ENCODE peak calls at places on chromosomes 16 and 17, in four cellular contexts. One of them, this sample, is unnamed.

GRCh38 chr16:12390644-12391043 is 413.0 kb downstream of the CPPED1 start:
- DNase-seq in neural crest cell: no peak
- DNase-seq in coronary artery: no peak
- DNase-seq in fibroblast of lung: peak; percentile 54
- DNase-seq in this sample: no peak

GRCh38 chr16:6484931-6485330 is 847.7 kb upstream of the RBFOX1 start:
- DNase-seq in neural crest cell: no peak
- DNase-seq in coronary artery: no peak
- DNase-seq in fibroblast of lung: no peak
- DNase-seq in this sample: no peak

GRCh38 chr16:4309833-4310266 is 6.0 kb upstream of the GLIS2 start:
- DNase-seq in neural crest cell: peak; percentile 56
- DNase-seq in coronary artery: no peak
- DNase-seq in fibroblast of lung: peak; percentile 82
- DNase-seq in this sample: peak; percentile 95

GRCh38 chr17:57281887-57282653 is 25.7 kb downstream of the MSI2 start:
- DNase-seq in neural crest cell: no peak
- DNase-seq in coronary artery: no peak
- DNase-seq in fibroblast of lung: no peak
- DNase-seq in this sample: no peak

GRCh38 chr16:1548727-1549126 is 15.3 kb downstream of the TMEM204 start:
- DNase-seq in neural crest cell: no peak
- DNase-seq in coronary artery: no peak
- DNase-seq in fibroblast of lung: no peak
- DNase-seq in this sample: no peak

GRCh38 chr16:56279132-56279531 is 87.8 kb downstream of the GNAO1 start:
- DNase-seq in neural crest cell: no peak
- DNase-seq in coronary artery: no peak
- DNase-seq in fibroblast of lung: no peak
- DNase-seq in this sample: no peak

GRCh38 chr17:80455328-80455710 is 21.1 kb downstream of the NPTX1 start:
- DNase-seq in neural crest cell: peak; percentile 49
- DNase-seq in coronary artery: no peak
- DNase-seq in fibroblast of lung: peak; percentile 58
- DNase-seq in this sample: no peak

GRCh38 chr17:75785016-75785769 is 587 bp downstream of the UNK start:
- DNase-seq in neural crest cell: peak; percentile 80
- DNase-seq in coronary artery: peak; percentile 97
- DNase-seq in fibroblast of lung: peak; percentile 84
- DNase-seq in this sample: peak; percentile 97

GRCh38 chr17:8968503-8968902 is 3.0 kb upstream of the PIK3R5 start:
- DNase-seq in neural crest cell: no peak
- DNase-seq in coronary artery: no peak
- DNase-seq in fibroblast of lung: no peak
- DNase-seq in this sample: no peak

GRCh38 chr17:19738073-19738449 is 10.0 kb downstream of the ALDH3A1 start:
- DNase-seq in neural crest cell: no peak
- DNase-seq in coronary artery: no peak
- DNase-seq in fibroblast of lung: no peak
- DNase-seq in this sample: no peak

GRCh38 chr17:66275651-66276050 is 26.8 kb upstream of the PRKCA start:
- DNase-seq in neural crest cell: no peak
- DNase-seq in coronary artery: no peak
- DNase-seq in fibroblast of lung: peak; percentile 98
- DNase-seq in this sample: no peak
- TF ChIP-seq CTCF in neural crest cell: no peak
- TF ChIP-seq CTCF in coronary artery: no peak
- TF ChIP-seq CTCF in fibroblast of lung: no peak
- TF ChIP-seq CTCF in this sample: no peak

DNA sequence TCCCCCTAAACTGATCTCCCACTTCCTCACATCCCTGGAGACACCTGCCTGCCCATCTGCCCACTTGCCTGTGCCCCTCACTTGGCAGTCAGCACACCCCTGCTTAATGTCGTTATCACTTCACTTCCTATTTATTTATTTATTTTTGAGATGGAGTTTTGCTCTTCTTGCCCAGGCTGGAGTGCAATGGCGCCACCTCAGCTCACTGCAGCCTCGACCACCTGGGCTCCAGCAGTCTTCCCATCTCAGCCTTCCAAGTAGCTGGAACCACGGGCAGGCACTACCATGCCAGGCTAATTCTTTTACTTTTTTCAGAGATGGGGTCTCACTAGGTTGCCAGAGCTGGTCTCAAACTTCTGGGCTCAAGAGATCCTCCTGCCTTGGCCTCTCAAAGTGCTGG is 23.5 kb upstream of the PHOSPHO1 start:
- DNase-seq in neural crest cell: no peak
- DNase-seq in coronary artery: no peak
- DNase-seq in fibroblast of lung: no peak
- DNase-seq in this sample: no peak
- TF ChIP-seq CTCF in neural crest cell: no peak
- TF ChIP-seq CTCF in coronary artery: no peak
- TF ChIP-seq CTCF in fibroblast of lung: no peak
- TF ChIP-seq CTCF in this sample: no peak

GRCh38 chr17:79183221-79184158 is 108.9 kb downstream of the ENGASE start:
- DNase-seq in neural crest cell: peak; percentile 38
- DNase-seq in coronary artery: no peak
- DNase-seq in fibroblast of lung: no peak
- DNase-seq in this sample: no peak
- TF ChIP-seq CTCF in neural crest cell: no peak
- TF ChIP-seq CTCF in coronary artery: no peak
- TF ChIP-seq CTCF in fibroblast of lung: no peak
- TF ChIP-seq CTCF in this sample: no peak

DNA sequence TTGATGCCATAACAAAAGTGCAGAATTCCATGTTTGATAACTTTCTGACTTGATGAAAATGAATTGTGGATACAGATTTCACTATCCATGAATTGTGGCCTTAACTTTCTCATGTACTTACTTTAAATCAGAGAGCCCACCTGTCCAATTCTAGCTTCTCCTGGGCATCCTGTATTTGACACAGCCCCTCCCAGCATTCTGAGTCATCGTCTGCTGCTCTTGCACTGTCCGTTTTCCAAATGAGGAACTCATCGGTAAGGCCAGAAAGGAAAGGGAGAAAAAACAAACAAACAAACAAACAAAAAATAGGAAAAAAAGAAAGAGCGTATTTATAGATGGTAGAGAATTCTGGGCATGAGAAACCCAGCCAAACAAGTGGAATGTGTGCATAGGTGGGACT is 361.6 kb downstream of the WWOX start:
- DNase-seq in neural crest cell: no peak
- DNase-seq in coronary artery: no peak
- DNase-seq in fibroblast of lung: no peak
- DNase-seq in this sample: no peak
- TF ChIP-seq CTCF in neural crest cell: no peak
- TF ChIP-seq CTCF in coronary artery: no peak
- TF ChIP-seq CTCF in fibroblast of lung: no peak
- TF ChIP-seq CTCF in this sample: no peak

This sample was measured in osteocyte.